ENCODE peak calls at places on chromosomes 12 and 14, in six cellular contexts. Y, T, N, Q, P and C are unnamed samples.

GRCh38 chr12:496736-497135 is 37.0 kb downstream of the B4GALNT3 start:
- DNase-seq in P (no peak), T (no peak), Q (no peak), N (no peak), Y (no peak), C (no peak)

GRCh38 chr12:130780325-130780724 is 58.7 kb downstream of the STX2 start:
- DNase-seq in Y (no peak), T (no peak), P (no peak), N (no peak), Q (no peak), C (no peak)

GRCh38 chr12:2057041-2057792 is 4.4 kb downstream of the CACNA1C start:
- DNase-seq in Q (no peak), T (no peak), P (peak; percentile 59), Y (peak; percentile 73), N (peak; percentile 56), C (no peak)

GRCh38 chr12:114215766-114216165 is 190.2 kb downstream of the TBX5 start:
- DNase-seq in T (no peak), Q (no peak), N (no peak), P (no peak), Y (no peak), C (no peak)

GRCh38 chr14:96297000-96297399 is 41.0 kb downstream of the BDKRB1 start:
- DNase-seq in P (no peak), Q (no peak), N (peak; percentile 12), T (no peak), Y (no peak), C (no peak)

GRCh38 chr12:55955800-55956508 is 9.9 kb downstream of the PMEL start:
- DNase-seq in N (peak; percentile 48), P (peak; percentile 80), Y (no peak), Q (no peak), T (no peak), C (no peak)

GRCh38 chr12:52794479-52795331 is 1.2 kb downstream of the KRT3 start:
- DNase-seq in Q (no peak), Y (no peak), T (no peak), P (peak; percentile 17), N (no peak), C (no peak)

GRCh38 chr14:105069887-105070759 is 4.9 kb upstream of the GPR132 start:
- DNase-seq in P (peak; percentile 47), T (peak; percentile 75), Q (peak; percentile 98), Y (no peak), N (no peak), C (no peak)

GRCh38 chr12:120115692-120116442 is 686 bp downstream of the RAB35 start:
- DNase-seq in P (no peak), Q (no peak), Y (no peak), N (peak; percentile 41), T (no peak), C (peak; percentile 50)

GRCh38 chr12:95224202-95225170 is 6.9 kb downstream of the VEZT start:
- DNase-seq in T (no peak), P (no peak), N (no peak), Q (no peak), Y (no peak), C (no peak)

GRCh38 chr12:12608557-12608957 is 3.1 kb upstream of the CREBL2 start:
- DNase-seq in T (no peak), P (no peak), Q (peak; percentile 57), Y (no peak), N (peak; percentile 25), C (no peak)

GRCh38 chr12:10720974-10721565 is 2.1 kb downstream of the YBX3 start:
- DNase-seq in Q (no peak), T (no peak), P (no peak), Y (no peak), N (no peak), C (no peak)

GRCh38 chr14:94753067-94753466 is 16.8 kb downstream of the GSC start:
- DNase-seq in N (no peak), T (no peak), Q (no peak), Y (no peak), P (no peak), C (no peak)

GRCh38 chr12:108597559-108598471 is at the start of gene TMEM119:
- DNase-seq in P (peak; percentile 44), N (no peak), Y (no peak), Q (no peak), T (no peak), C (no peak)

GRCh38 chr12:83084516-83085234 is 398.0 kb downstream of the TMTC2 start:
- DNase-seq in P (no peak), Y (no peak), N (no peak), T (no peak), Q (no peak), C (no peak)

GRCh38 chr12:32868885-32869284 is 27.7 kb downstream of the PKP2 start:
- DNase-seq in N (no peak), Q (no peak), P (no peak), Y (no peak), T (no peak), C (no peak)

GRCh38 chr12:127810026-127810425 is 456.9 kb upstream of the TMEM132C start:
- DNase-seq in Y (no peak), Q (no peak), P (no peak), T (no peak), N (no peak), C (no peak)

GRCh38 chr14:104378636-104379225 is 200.8 kb upstream of the C14orf180 start:
- DNase-seq in Q (no peak), Y (no peak), P (no peak), T (no peak), N (no peak), C (no peak)

GRCh38 chr14:63544641-63545234 is 1.6 kb upstream of the PPP2R5E start:
- DNase-seq in Q (no peak), N (no peak), T (no peak), P (peak; percentile 10), Y (no peak), C (no peak)
- TF ChIP-seq TAF1 in Q (no peak), N (no peak), T (no peak), P (no peak), Y (no peak), C (no peak)

DNA sequence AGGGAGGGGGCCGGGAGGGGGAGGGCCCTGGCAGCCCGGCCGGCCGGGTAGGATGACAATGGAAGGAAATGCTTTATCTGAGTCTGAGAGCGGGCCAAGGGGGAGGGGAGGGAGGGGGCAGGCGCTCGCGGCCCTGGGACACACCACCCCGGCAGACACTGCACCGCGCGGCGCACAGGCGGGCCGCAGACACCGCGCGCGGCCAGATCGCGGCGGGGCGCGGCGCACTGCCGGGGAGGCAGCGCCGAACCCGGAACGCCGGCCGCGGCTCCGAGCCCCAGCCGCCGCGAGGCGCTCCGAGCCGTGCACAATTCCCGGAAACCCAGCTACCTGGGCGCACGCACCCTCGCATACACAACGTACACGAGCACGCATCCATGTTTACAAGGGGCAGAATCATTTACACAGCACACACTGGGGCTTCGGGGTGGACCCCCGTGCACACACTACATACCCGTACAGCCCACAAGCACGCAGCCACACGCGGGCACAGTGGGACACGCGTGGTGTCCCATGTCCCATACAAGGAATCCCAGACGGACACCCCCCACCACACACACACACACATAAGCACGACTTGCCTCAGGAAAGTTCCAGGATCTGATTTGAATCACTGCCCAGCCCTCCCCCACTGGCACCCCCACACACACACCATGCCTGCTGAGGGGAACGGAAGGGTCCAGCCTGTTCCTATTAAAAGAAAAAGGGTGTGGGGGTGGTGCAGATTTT is at the start of gene HDAC7:
- DNase-seq in Y (no peak), P (peak; percentile 89), N (peak; percentile 62), Q (no peak), T (peak; percentile 80), C (peak; percentile 85)
- TF ChIP-seq POLR2A in Y (no peak), P (no peak), N (peak; percentile 56), Q (peak; percentile 79), T (peak; percentile 29), C (peak; percentile 80)

GRCh38 chr14:34051966-34052657 is 101.2 kb upstream of the EGLN3 start:
- DNase-seq in N (peak; percentile 95), P (no peak), Q (peak; percentile 76), Y (no peak), T (no peak), C (no peak)
- TF ChIP-seq POLR2AphosphoS5 in N (peak; percentile 77), P (no peak), Q (no peak), Y (no peak), T (no peak), C (no peak)

DNA sequence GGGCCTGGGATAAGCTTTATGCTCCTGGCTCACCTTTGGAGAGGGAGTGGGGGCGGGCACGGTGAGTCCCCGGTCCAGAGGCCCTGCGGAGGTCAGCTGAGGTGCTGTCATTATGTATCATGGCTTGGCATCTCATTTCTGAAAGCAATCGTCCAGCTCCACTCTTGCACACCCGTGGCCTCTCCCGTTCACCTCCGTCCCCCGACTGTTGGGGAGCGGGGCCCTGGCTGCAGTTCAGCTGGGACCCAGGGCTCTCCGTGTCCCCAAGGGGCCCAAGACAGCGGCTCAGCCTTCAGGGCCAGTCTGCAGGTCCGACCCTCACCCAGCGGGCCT is 10.6 kb downstream of the BMP4 start:
- DNase-seq in N (no peak), T (no peak), Y (no peak), Q (no peak), P (no peak), C (no peak)
- TF ChIP-seq TAF1 in N (no peak), T (no peak), Y (no peak), Q (no peak), P (no peak), C (no peak)

GRCh38 chr14:93115069-93115919 is 431 bp downstream of the ITPK1 start:
- DNase-seq in T (peak; percentile 80), N (peak; percentile 63), Q (peak; percentile 33), P (peak; percentile 81), Y (no peak), C (peak; percentile 79)
- TF ChIP-seq POLR2A in T (no peak), N (no peak), Q (peak; percentile 66), P (no peak), Y (no peak), C (peak; percentile 45)

GRCh38 chr14:64091217-64091616 is 203.0 kb downstream of the ESR2 start:
- DNase-seq in Y (no peak), Q (no peak), T (no peak), N (no peak), P (no peak), C (no peak)
- TF ChIP-seq POLR2AphosphoS5 in Y (no peak), Q (no peak), T (no peak), N (no peak), P (no peak), C (no peak)

GRCh38 chr12:4169522-4169921 is 104.0 kb upstream of the CCND2 start:
- DNase-seq in N (no peak), Y (no peak), Q (no peak), P (no peak), T (no peak), C (no peak)
- TF ChIP-seq TAF1 in N (no peak), Y (no peak), Q (no peak), P (no peak), T (no peak), C (no peak)

GRCh38 chr14:106343636-106344035 is 817.3 kb downstream of the TMEM121 start:
- DNase-seq in P (no peak), Y (no peak), T (no peak), N (no peak), Q (no peak), C (no peak)
- TF ChIP-seq POLR2A in P (no peak), Y (no peak), T (no peak), N (no peak), Q (no peak), C (no peak)